ENCODE peak calls at places on chromosomes 4 and X, in five cellular contexts. One of them, this sample, is unnamed.

GRCh38 chr4:110540606-110541440 is 64.9 kb downstream of the ENPEP start:
- DNase-seq in mammary epithelial cell: peak; percentile 85
- DNase-seq in NCI-H524: no peak
- DNase-seq in tibial artery: no peak
- DNase-seq in activated CD8-positive, alpha-beta memory T cell treated with anti-CD3 and anti-CD28 coated beads for 1 hour: no peak
- DNase-seq in this sample: no peak

GRCh38 chr4:149896428-149896827 is 80.8 kb upstream of the IQCM start:
- DNase-seq in mammary epithelial cell: peak; percentile 18
- DNase-seq in NCI-H524: peak; percentile 19
- DNase-seq in tibial artery: no peak
- DNase-seq in activated CD8-positive, alpha-beta memory T cell treated with anti-CD3 and anti-CD28 coated beads for 1 hour: no peak
- DNase-seq in this sample: no peak

GRCh38 chr4:158817562-158818370 is 48.9 kb downstream of the FNIP2 start:
- DNase-seq in mammary epithelial cell: no peak
- DNase-seq in NCI-H524: no peak
- DNase-seq in tibial artery: no peak
- DNase-seq in activated CD8-positive, alpha-beta memory T cell treated with anti-CD3 and anti-CD28 coated beads for 1 hour: no peak
- DNase-seq in this sample: no peak

GRCh38 chr4:24793219-24794005 is 2.0 kb upstream of the SOD3 start:
- DNase-seq in mammary epithelial cell: peak; percentile 55
- DNase-seq in NCI-H524: peak; percentile 28
- DNase-seq in tibial artery: no peak
- DNase-seq in activated CD8-positive, alpha-beta memory T cell treated with anti-CD3 and anti-CD28 coated beads for 1 hour: no peak
- DNase-seq in this sample: no peak

GRCh38 chr4:144411119-144411518 is 234.8 kb upstream of the HHIP start:
- DNase-seq in mammary epithelial cell: no peak
- DNase-seq in NCI-H524: no peak
- DNase-seq in tibial artery: no peak
- DNase-seq in activated CD8-positive, alpha-beta memory T cell treated with anti-CD3 and anti-CD28 coated beads for 1 hour: no peak
- DNase-seq in this sample: no peak

GRCh38 chrX:150163181-150163930 is 199.8 kb upstream of the MAMLD1 start:
- DNase-seq in mammary epithelial cell: no peak
- DNase-seq in NCI-H524: no peak
- DNase-seq in tibial artery: no peak
- DNase-seq in activated CD8-positive, alpha-beta memory T cell treated with anti-CD3 and anti-CD28 coated beads for 1 hour: no peak
- DNase-seq in this sample: no peak

GRCh38 chr4:152316969-152317368 is 218.9 kb downstream of the FBXW7 start:
- DNase-seq in mammary epithelial cell: no peak
- DNase-seq in NCI-H524: no peak
- DNase-seq in tibial artery: no peak
- DNase-seq in activated CD8-positive, alpha-beta memory T cell treated with anti-CD3 and anti-CD28 coated beads for 1 hour: no peak
- DNase-seq in this sample: no peak

GRCh38 chr4:38920186-38920585 is 52.6 kb downstream of the FAM114A1 start:
- DNase-seq in mammary epithelial cell: no peak
- DNase-seq in NCI-H524: no peak
- DNase-seq in tibial artery: no peak
- DNase-seq in activated CD8-positive, alpha-beta memory T cell treated with anti-CD3 and anti-CD28 coated beads for 1 hour: no peak
- DNase-seq in this sample: no peak

GRCh38 chr4:138573246-138573645 is 331.1 kb upstream of the SLC7A11 start:
- DNase-seq in mammary epithelial cell: no peak
- DNase-seq in NCI-H524: no peak
- DNase-seq in tibial artery: no peak
- DNase-seq in activated CD8-positive, alpha-beta memory T cell treated with anti-CD3 and anti-CD28 coated beads for 1 hour: no peak
- DNase-seq in this sample: no peak

GRCh38 chr4:48761286-48761685 is 18.8 kb downstream of the FRYL start:
- DNase-seq in mammary epithelial cell: no peak
- DNase-seq in NCI-H524: no peak
- DNase-seq in tibial artery: no peak
- DNase-seq in activated CD8-positive, alpha-beta memory T cell treated with anti-CD3 and anti-CD28 coated beads for 1 hour: no peak
- DNase-seq in this sample: no peak

GRCh38 chrX:27008486-27008885 is 454.7 kb downstream of the PPP4R3C start:
- DNase-seq in mammary epithelial cell: no peak
- DNase-seq in NCI-H524: peak; percentile 99
- DNase-seq in tibial artery: no peak
- DNase-seq in activated CD8-positive, alpha-beta memory T cell treated with anti-CD3 and anti-CD28 coated beads for 1 hour: no peak
- DNase-seq in this sample: no peak

GRCh38 chr4:133152801-133153526 is 3.9 kb downstream of the PCDH10 start:
- DNase-seq in mammary epithelial cell: no peak
- DNase-seq in NCI-H524: peak; percentile 25
- DNase-seq in tibial artery: no peak
- DNase-seq in activated CD8-positive, alpha-beta memory T cell treated with anti-CD3 and anti-CD28 coated beads for 1 hour: no peak
- DNase-seq in this sample: no peak

GRCh38 chr4:54840992-54841768 is 183.4 kb downstream of the KIT start:
- DNase-seq in mammary epithelial cell: no peak
- DNase-seq in NCI-H524: peak; percentile 60
- DNase-seq in tibial artery: no peak
- DNase-seq in activated CD8-positive, alpha-beta memory T cell treated with anti-CD3 and anti-CD28 coated beads for 1 hour: no peak
- DNase-seq in this sample: peak; percentile 15

GRCh38 chr4:42710761-42711160 is 53.9 kb upstream of the ATP8A1 start:
- DNase-seq in mammary epithelial cell: no peak
- DNase-seq in NCI-H524: no peak
- DNase-seq in tibial artery: no peak
- DNase-seq in activated CD8-positive, alpha-beta memory T cell treated with anti-CD3 and anti-CD28 coated beads for 1 hour: no peak
- DNase-seq in this sample: no peak

GRCh38 chr4:26860922-26861433 is 337 bp downstream of the STIM2 start:
- DNase-seq in mammary epithelial cell: peak; percentile 57
- DNase-seq in NCI-H524: peak; percentile 50
- DNase-seq in tibial artery: peak; percentile 30
- DNase-seq in activated CD8-positive, alpha-beta memory T cell treated with anti-CD3 and anti-CD28 coated beads for 1 hour: peak; percentile 34
- DNase-seq in this sample: peak; percentile 74

GRCh38 chr4:19993222-19993621 is 258.5 kb upstream of the SLIT2 start:
- DNase-seq in mammary epithelial cell: no peak
- DNase-seq in NCI-H524: no peak
- DNase-seq in tibial artery: no peak
- DNase-seq in activated CD8-positive, alpha-beta memory T cell treated with anti-CD3 and anti-CD28 coated beads for 1 hour: no peak
- DNase-seq in this sample: no peak

GRCh38 chrX:108362026-108362425 is 76.2 kb downstream of the COL4A6 start:
- DNase-seq in mammary epithelial cell: peak; percentile 30
- DNase-seq in NCI-H524: peak; percentile 1
- DNase-seq in tibial artery: no peak
- DNase-seq in activated CD8-positive, alpha-beta memory T cell treated with anti-CD3 and anti-CD28 coated beads for 1 hour: no peak
- DNase-seq in this sample: no peak

GRCh38 chr4:151226004-151226932 is 50.7 kb upstream of the PRSS48 start:
- DNase-seq in mammary epithelial cell: peak; percentile 73
- DNase-seq in NCI-H524: no peak
- DNase-seq in tibial artery: no peak
- DNase-seq in activated CD8-positive, alpha-beta memory T cell treated with anti-CD3 and anti-CD28 coated beads for 1 hour: no peak
- DNase-seq in this sample: no peak

GRCh38 chr4:140168936-140169335 is 15.0 kb upstream of the MAML3 start:
- DNase-seq in mammary epithelial cell: no peak
- DNase-seq in NCI-H524: no peak
- DNase-seq in tibial artery: no peak
- DNase-seq in activated CD8-positive, alpha-beta memory T cell treated with anti-CD3 and anti-CD28 coated beads for 1 hour: no peak
- DNase-seq in this sample: no peak

GRCh38 chrX:45697591-45697990 is 496.9 kb upstream of the DIPK2B start:
- DNase-seq in mammary epithelial cell: peak; percentile 59
- DNase-seq in NCI-H524: no peak
- DNase-seq in tibial artery: no peak
- DNase-seq in activated CD8-positive, alpha-beta memory T cell treated with anti-CD3 and anti-CD28 coated beads for 1 hour: no peak
- DNase-seq in this sample: no peak

GRCh38 chrX:25083661-25084060 is 67.9 kb upstream of the ARX start:
- DNase-seq in mammary epithelial cell: peak; percentile 80
- DNase-seq in NCI-H524: no peak
- DNase-seq in tibial artery: no peak
- DNase-seq in activated CD8-positive, alpha-beta memory T cell treated with anti-CD3 and anti-CD28 coated beads for 1 hour: no peak
- DNase-seq in this sample: no peak

This sample was measured in erythroblast.